ENCODE peak calls at places on chromosomes 5 and 9, in ten cellular contexts. V, L, O, Q, P, W, Y, N, X and D are unnamed samples.

GRCh38 chr5:13708432-13708831 is 236.1 kb downstream of the DNAH5 start:
- DNase-seq in V (no peak), L (no peak), O (peak), Q (no peak), P (no peak), W (no peak), Y (peak), N (peak), X (no peak), D (no peak)

GRCh38 chr5:71014186-71014585 is 11.0 kb downstream of the NAIP start:
- DNase-seq in V (no peak), L (no peak), O (no peak), Q (no peak), P (no peak), W (no peak), Y (no peak), N (no peak), X (no peak), D (no peak)

GRCh38 chr5:128494516-128494915 is 43.5 kb downstream of the FBN2 start:
- DNase-seq in V (peak), L (no peak), O (no peak), Q (no peak), P (no peak), W (no peak), Y (no peak), N (no peak), X (no peak), D (no peak)

GRCh38 chr9:2863831-2864230 is 19.9 kb upstream of the PUM3 start:
- DNase-seq in V (no peak), L (no peak), O (no peak), Q (no peak), P (no peak), W (no peak), Y (no peak), N (no peak), X (no peak), D (no peak)

GRCh38 chr9:86978986-86979385 is 31.7 kb upstream of the GAS1 start:
- DNase-seq in V (no peak), L (no peak), O (no peak), Q (no peak), P (no peak), W (peak), Y (no peak), N (peak), X (no peak), D (peak)

GRCh38 chr9:1208185-1208584 is 158.0 kb downstream of the DMRT2 start:
- DNase-seq in V (no peak), L (peak), O (peak), Q (no peak), P (no peak), W (peak), Y (peak), N (peak), X (peak), D (peak)

GRCh38 chr5:56717253-56717987 is 97.9 kb upstream of the MAP3K1 start:
- DNase-seq in V (no peak), L (no peak), O (peak), Q (no peak), P (no peak), W (no peak), Y (no peak), N (peak), X (no peak), D (no peak)

GRCh38 chr5:18772475-18772874 is 1138.2 kb downstream of the TAF11L14 start:
- DNase-seq in V (peak), L (no peak), O (no peak), Q (no peak), P (no peak), W (no peak), Y (no peak), N (peak), X (no peak), D (peak)

GRCh38 chr9:128765499-128765898 is 6.2 kb downstream of the ZER1 start:
- DNase-seq in V (no peak), L (no peak), O (no peak), Q (no peak), P (no peak), W (no peak), Y (no peak), N (no peak), X (no peak), D (no peak)

GRCh38 chr9:135093111-135093510 is 5.6 kb downstream of the OLFM1 start:
- DNase-seq in V (no peak), L (no peak), O (no peak), Q (no peak), P (no peak), W (no peak), Y (no peak), N (no peak), X (no peak), D (no peak)

GRCh38 chr5:82794876-82795275 is 282.3 kb downstream of the TMEM167A start:
- DNase-seq in V (no peak), L (no peak), O (peak), Q (no peak), P (no peak), W (no peak), Y (no peak), N (no peak), X (no peak), D (no peak)

GRCh38 chr5:166330061-166330460 is 1961.4 kb upstream of the WWC1 start:
- DNase-seq in V (no peak), L (no peak), O (no peak), Q (no peak), P (no peak), W (no peak), Y (no peak), N (no peak), X (no peak), D (no peak)

GRCh38 chr5:132776077-132776931 is 735 bp downstream of the SEPTIN8 start:
- DNase-seq in V (peak), L (no peak), O (peak), Q (no peak), P (peak), W (peak), Y (no peak), N (peak), X (peak), D (no peak)

GRCh38 chr5:6377121-6377520 is 1.2 kb downstream of the MED10 start:
- DNase-seq in V (no peak), L (no peak), O (peak), Q (no peak), P (no peak), W (no peak), Y (no peak), N (peak), X (no peak), D (no peak)

GRCh38 chr5:54370982-54371381 is 60.6 kb upstream of the ARL15 start:
- DNase-seq in V (no peak), L (no peak), O (no peak), Q (no peak), P (no peak), W (no peak), Y (no peak), N (no peak), X (no peak), D (no peak)

GRCh38 chr9:70120834-70121510 is 77.3 kb downstream of the MAMDC2 start:
- DNase-seq in V (peak), L (peak), O (peak), Q (no peak), P (peak), W (peak), Y (peak), N (peak), X (peak), D (peak)

GRCh38 chr5:139823757-139824355 is 28.2 kb downstream of the PSD2 start:
- DNase-seq in V (no peak), L (no peak), O (no peak), Q (no peak), P (no peak), W (no peak), Y (no peak), N (no peak), X (no peak), D (no peak)

GRCh38 chr5:131766689-131767088 is 30.1 kb downstream of the FNIP1 start:
- DNase-seq in V (no peak), L (no peak), O (no peak), Q (no peak), P (no peak), W (no peak), Y (no peak), N (no peak), X (no peak), D (no peak)

GRCh38 chr9:110142868-110143866 is 64.8 kb downstream of the C9orf152 start:
- DNase-seq in V (peak), L (no peak), O (no peak), Q (no peak), P (no peak), W (no peak), Y (no peak), N (no peak), X (no peak), D (no peak)

GRCh38 chr5:54090495-54091084 is 219.8 kb downstream of the ARL15 start:
- DNase-seq in V (no peak), L (peak), O (peak), Q (no peak), P (no peak), W (peak), Y (peak), N (peak), X (no peak), D (peak)

GRCh38 chr5:93053825-93054224 is 527.2 kb downstream of the NR2F1-AS1 start:
- DNase-seq in V (no peak), L (no peak), O (no peak), Q (no peak), P (no peak), W (no peak), Y (no peak), N (peak), X (no peak), D (peak)

GRCh38 chr9:34540826-34541225 is 18.0 kb upstream of the ENHO start:
- DNase-seq in V (no peak), L (peak), O (peak), Q (no peak), P (no peak), W (peak), Y (no peak), N (peak), X (no peak), D (peak)

GRCh38 chr9:78131969-78132687 is 100.5 kb upstream of the GNAQ start:
- DNase-seq in V (no peak), L (no peak), O (peak), Q (no peak), P (no peak), W (peak), Y (no peak), N (peak), X (no peak), D (no peak)

GRCh38 chr9:36637491-36638270 is 65.0 kb downstream of the MELK start:
- DNase-seq in V (peak), L (no peak), O (no peak), Q (no peak), P (no peak), W (peak), Y (no peak), N (no peak), X (no peak), D (no peak)

GRCh38 chr9:95302471-95302870 is 15.0 kb downstream of the FANCC start:
- DNase-seq in V (no peak), L (no peak), O (no peak), Q (no peak), P (no peak), W (no peak), Y (no peak), N (no peak), X (no peak), D (no peak)

GRCh38 chr5:118551031-118551430 is 437.3 kb downstream of the DTWD2 start:
- DNase-seq in V (no peak), L (no peak), O (peak), Q (no peak), P (no peak), W (no peak), Y (no peak), N (peak), X (no peak), D (no peak)

GRCh38 chr5:126674145-126674544 is 73.4 kb downstream of the PHAX start:
- DNase-seq in V (no peak), L (no peak), O (no peak), Q (no peak), P (no peak), W (no peak), Y (no peak), N (no peak), X (no peak), D (no peak)

GRCh38 chr5:180441577-180441976 is 52.6 kb upstream of the CNOT6 start:
- DNase-seq in V (no peak), L (peak), O (no peak), Q (no peak), P (no peak), W (no peak), Y (no peak), N (no peak), X (no peak), D (no peak)

GRCh38 chr9:128077847-128078503 is 9.9 kb downstream of the SLC25A25 start:
- DNase-seq in V (no peak), L (no peak), O (no peak), Q (no peak), P (no peak), W (no peak), Y (no peak), N (no peak), X (no peak), D (no peak)

GRCh38 chr5:31131381-31131811 is 62.1 kb upstream of the CDH6 start:
- DNase-seq in V (no peak), L (no peak), O (no peak), Q (no peak), P (no peak), W (peak), Y (no peak), N (peak), X (no peak), D (no peak)

GRCh38 chr9:92263131-92263530 is 30.4 kb downstream of the IARS1 start:
- DNase-seq in V (no peak), L (no peak), O (no peak), Q (no peak), P (no peak), W (no peak), Y (no peak), N (no peak), X (no peak), D (no peak)

GRCh38 chr9:92716557-92716956 is 46.6 kb upstream of the IPPK start:
- DNase-seq in V (peak), L (no peak), O (peak), Q (peak), P (peak), W (peak), Y (no peak), N (no peak), X (peak), D (no peak)

GRCh38 chr5:142777108-142777507 is 6.9 kb downstream of the ARHGAP26 start:
- DNase-seq in V (no peak), L (no peak), O (no peak), Q (no peak), P (no peak), W (no peak), Y (no peak), N (no peak), X (no peak), D (no peak)

GRCh38 chr5:142542906-142543305 is 143.0 kb downstream of the FGF1 start:
- DNase-seq in V (no peak), L (no peak), O (peak), Q (no peak), P (no peak), W (no peak), Y (no peak), N (peak), X (no peak), D (no peak)

GRCh38 chr5:6837519-6838110 is 124.4 kb downstream of the TENT4A start:
- DNase-seq in V (no peak), L (no peak), O (no peak), Q (no peak), P (peak), W (no peak), Y (no peak), N (no peak), X (no peak), D (no peak)

GRCh38 chr9:115494393-115494792 is 376.4 kb upstream of the TNC start:
- DNase-seq in V (no peak), L (no peak), O (peak), Q (no peak), P (no peak), W (no peak), Y (no peak), N (no peak), X (no peak), D (no peak)

GRCh38 chr9:86163503-86163902 is 64.1 kb upstream of the GOLM1 start:
- DNase-seq in V (no peak), L (no peak), O (no peak), Q (no peak), P (no peak), W (no peak), Y (no peak), N (no peak), X (no peak), D (no peak)

DNA sequence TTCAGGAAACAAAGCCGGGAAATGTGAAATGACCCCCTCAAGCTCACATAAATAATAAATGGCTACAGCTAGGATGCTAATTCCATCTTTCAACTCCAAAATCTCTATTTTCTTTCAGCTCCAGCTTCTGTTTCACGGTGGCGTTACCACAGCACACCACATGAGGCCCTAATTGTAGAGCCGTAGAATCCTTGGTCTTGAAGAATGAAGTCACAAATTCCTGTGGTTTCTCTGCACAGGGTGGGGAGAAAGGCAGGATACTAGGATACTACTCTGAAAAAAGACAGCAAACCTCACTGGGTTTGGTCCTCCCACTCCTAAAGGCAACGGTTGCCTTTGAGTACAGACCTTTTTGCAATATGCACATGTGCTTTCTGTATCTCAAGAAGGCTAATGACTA is 13.9 kb upstream of the RARS1 start:
- DNase-seq in V (no peak), L (peak), O (peak), Q (no peak), P (no peak), W (peak), Y (peak), N (peak), X (no peak), D (peak)
- H3K4me3 ChIP-seq in V (no peak), L (no peak), O (peak), Q (no peak), P (no peak), W (no peak), Y (no peak), N (peak), X (no peak), D (no peak)

GRCh38 chr5:158860706-158861105 is 239.0 kb downstream of the EBF1 start:
- DNase-seq in V (peak), L (no peak), O (no peak), Q (no peak), P (no peak), W (no peak), Y (no peak), N (no peak), X (no peak), D (no peak)
- H3K4me3 ChIP-seq in V (no peak), L (no peak), O (no peak), Q (no peak), P (no peak), W (no peak), Y (no peak), N (no peak), X (no peak), D (no peak)

DNA sequence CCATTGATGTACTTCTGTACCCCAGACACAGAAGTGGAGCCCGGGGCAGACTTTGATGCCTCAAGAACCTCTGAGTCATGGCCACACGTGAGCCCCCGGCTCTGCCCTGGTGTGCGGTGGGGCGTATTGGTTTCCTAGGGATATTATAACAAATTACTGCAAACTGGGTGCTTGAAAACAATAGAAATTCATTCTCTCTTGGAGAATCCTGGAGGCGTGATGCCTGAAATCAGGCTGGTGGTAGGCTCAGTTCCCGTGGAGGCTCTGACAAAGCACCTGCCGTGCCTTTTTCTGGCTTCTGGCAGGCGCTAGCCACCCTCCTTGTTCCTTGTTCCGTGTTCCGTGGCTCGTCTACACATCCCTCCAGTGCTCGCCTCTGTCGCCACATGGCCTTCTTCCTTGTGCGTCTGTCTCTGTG is 24.2 kb downstream of the NEK6 start:
- DNase-seq in V (no peak), L (no peak), O (no peak), Q (no peak), P (no peak), W (no peak), Y (no peak), N (peak), X (no peak), D (no peak)
- H3K4me3 ChIP-seq in V (no peak), L (no peak), O (no peak), Q (no peak), P (no peak), W (no peak), Y (no peak), N (no peak), X (no peak), D (no peak)

GRCh38 chr5:115262405-115263247 is at the start of gene PGGT1B:
- DNase-seq in V (peak), L (no peak), O (peak), Q (peak), P (peak), W (peak), Y (no peak), N (peak), X (peak), D (no peak)
- H3K4me3 ChIP-seq in V (peak), L (peak), O (peak), Q (peak), P (peak), W (peak), Y (peak), N (peak), X (peak), D (peak)

GRCh38 chr5:99058466-99058865 is 129.7 kb upstream of the CHD1 start:
- DNase-seq in V (no peak), L (no peak), O (peak), Q (no peak), P (no peak), W (no peak), Y (no peak), N (no peak), X (no peak), D (no peak)
- H3K4me3 ChIP-seq in V (no peak), L (no peak), O (no peak), Q (no peak), P (no peak), W (no peak), Y (no peak), N (no peak), X (no peak), D (no peak)

GRCh38 chr5:17444496-17444895 is 53.5 kb upstream of the TAF11L2 start:
- DNase-seq in V (no peak), L (no peak), O (peak), Q (no peak), P (no peak), W (no peak), Y (no peak), N (peak), X (no peak), D (no peak)

GRCh38 chr5:17441351-17441750 is 56.7 kb upstream of the TAF11L2 start:
- DNase-seq in V (no peak), L (peak), O (peak), Q (no peak), P (no peak), W (peak), Y (no peak), N (peak), X (no peak), D (peak)

GRCh38 chr5:17440766-17441165 is 57.3 kb upstream of the TAF11L2 start:
- DNase-seq in V (no peak), L (peak), O (peak), Q (no peak), P (no peak), W (no peak), Y (no peak), N (peak), X (no peak), D (no peak)

GRCh38 chr5:17445185-17445584 is 52.8 kb upstream of the TAF11L2 start:
- DNase-seq in V (no peak), L (no peak), O (no peak), Q (no peak), P (no peak), W (no peak), Y (no peak), N (no peak), X (no peak), D (no peak)

DNA sequence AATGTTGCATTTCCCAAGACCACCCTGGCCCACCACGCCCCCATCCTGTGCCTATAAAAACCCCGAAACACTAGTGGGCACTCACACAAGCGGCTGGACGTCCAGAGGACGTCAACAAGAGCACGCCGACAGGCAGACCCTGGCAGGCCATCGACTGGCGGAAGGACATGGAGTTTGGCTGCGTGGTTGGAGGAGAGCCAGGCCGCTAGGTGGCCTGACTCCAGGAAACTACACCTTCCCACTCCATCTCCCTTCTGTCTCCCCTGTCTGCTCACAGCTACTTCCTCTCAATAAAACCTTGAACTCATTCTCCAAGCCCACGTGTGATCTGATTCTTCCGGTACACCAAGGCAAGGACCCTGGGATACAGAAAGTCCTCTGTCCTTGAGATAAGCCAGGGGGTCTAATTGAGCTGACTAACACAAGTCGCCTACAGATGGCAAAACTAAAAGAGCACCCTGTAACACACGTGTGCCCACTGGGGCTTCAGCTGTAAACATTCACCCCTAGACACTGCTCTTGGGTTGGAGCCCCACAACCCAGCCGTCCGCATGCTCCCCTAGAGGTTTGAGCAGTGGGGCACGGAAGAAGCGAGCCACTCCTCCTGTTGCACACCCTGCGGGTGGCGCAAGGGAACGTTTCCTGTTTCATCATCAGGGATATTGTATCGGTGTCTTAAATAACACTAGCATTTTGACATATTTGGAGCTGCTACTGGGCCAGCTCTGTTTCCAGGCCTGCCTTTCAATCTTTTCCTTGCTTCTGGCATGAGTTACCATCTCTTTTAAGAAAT is 54.5 kb upstream of the TAF11L2 start:
- DNase-seq in V (no peak), L (no peak), O (no peak), Q (no peak), P (no peak), W (no peak), Y (no peak), N (no peak), X (no peak), D (no peak)
- H3K4me3 ChIP-seq in V (no peak), L (no peak), O (no peak), Q (no peak), P (no peak), W (no peak), Y (no peak), N (no peak), X (no peak), D (no peak)